ENCODE peak calls at places on chromosomes 2 and 18, in six cellular contexts. V is WTC11, Y is K562, T is HepG2, P is GM12878, O is H1. Q is an unnamed sample.

GRCh38 chr2:125405816-125406215 is 1250.1 kb upstream of the GYPC start:
- DNase-seq in Y (no peak), V (no peak), P (no peak), O (no peak), T (peak), Q (peak)

GRCh38 chr2:218261424-218262273 is 834 bp downstream of the GPBAR1 start:
- DNase-seq in P (no peak), V (no peak), T (no peak), O (no peak), Y (no peak), Q (peak)

GRCh38 chr2:191178806-191179514 is 28.2 kb upstream of the STAT4 start:
- DNase-seq in Y (no peak), P (no peak), O (no peak), T (no peak), V (no peak), Q (no peak)

GRCh38 chr18:68757121-68757520 is 40.8 kb upstream of the CCDC102B start:
- DNase-seq in T (no peak), P (no peak), Y (no peak), V (no peak), O (no peak), Q (no peak)

GRCh38 chr2:160667811-160668210 is 174.2 kb upstream of the RBMS1 start:
- DNase-seq in O (no peak), T (no peak), P (no peak), Y (no peak), V (no peak), Q (no peak)

GRCh38 chr2:46915281-46915810 is at the start of gene MCFD2:
- DNase-seq in O (no peak), P (no peak), V (no peak), Y (peak), T (no peak), Q (no peak)

GRCh38 chr2:160286541-160286940 is 86.5 kb upstream of the ITGB6 start:
- DNase-seq in Y (no peak), T (no peak), O (no peak), P (no peak), V (no peak), Q (no peak)

GRCh38 chr2:43225093-43225787 is 1.2 kb downstream of the ZFP36L2 start:
- DNase-seq in P (no peak), T (no peak), Y (peak), V (peak), O (no peak), Q (peak)

GRCh38 chr2:128386066-128386465 is 67.4 kb upstream of the HS6ST1 start:
- DNase-seq in Y (no peak), P (no peak), O (no peak), T (no peak), V (no peak), Q (no peak)

GRCh38 chr2:203786912-203787311 is 80.5 kb downstream of the CD28 start:
- DNase-seq in O (no peak), V (no peak), T (peak), P (no peak), Y (no peak), Q (no peak)

GRCh38 chr18:12290086-12290485 is 18.0 kb upstream of the TUBB6 start:
- DNase-seq in O (no peak), T (no peak), Y (no peak), P (no peak), V (no peak), Q (no peak)

GRCh38 chr2:73930386-73930785 is 3.7 kb downstream of the DGUOK start:
- DNase-seq in O (no peak), T (no peak), V (no peak), Y (no peak), P (no peak), Q (no peak)

GRCh38 chr2:72166281-72166680 is 18.6 kb upstream of the CYP26B1 start:
- DNase-seq in O (no peak), T (no peak), Y (no peak), V (no peak), P (no peak), Q (no peak)

GRCh38 chr2:37679072-37679695 is 7.7 kb upstream of the CDC42EP3 start:
- DNase-seq in Y (no peak), O (no peak), T (no peak), P (no peak), V (no peak), Q (no peak)

GRCh38 chr2:86039178-86039962 is 66.3 kb downstream of the POLR1A start:
- DNase-seq in O (no peak), V (no peak), Y (no peak), P (no peak), T (no peak), Q (no peak)

GRCh38 chr18:59916746-59917145 is 16.9 kb downstream of the PMAIP1 start:
- DNase-seq in V (no peak), O (no peak), Y (no peak), P (no peak), T (no peak), Q (no peak)
- TF ChIP-seq CREB1 in V (no peak), O (no peak), Y (no peak), P (no peak), T (no peak), Q (no peak)

GRCh38 chr2:234427081-234428058 is 69.5 kb downstream of the ARL4C start:
- DNase-seq in Y (no peak), P (no peak), V (peak), T (no peak), O (peak), Q (peak)
- TF ChIP-seq CREB1 in Y (no peak), P (no peak), V (no peak), T (no peak), O (peak), Q (peak)

GRCh38 chr2:131006561-131006960 is 86.7 kb downstream of the FAM168B start:
- DNase-seq in V (no peak), Y (no peak), P (no peak), O (no peak), T (no peak), Q (no peak)
- TF ChIP-seq CREB1 in V (no peak), Y (no peak), P (no peak), O (no peak), T (no peak), Q (no peak)

GRCh38 chr2:240437861-240438809 is 2.7 kb downstream of the GPC1 start:
- DNase-seq in O (no peak), T (peak), Y (peak), V (peak), P (no peak), Q (peak)

GRCh38 chr2:240435955-240436625 is 627 bp downstream of the GPC1 start:
- DNase-seq in T (no peak), P (no peak), O (no peak), Y (peak), V (no peak), Q (no peak)

GRCh38 chr2:240437181-240437860 is 1.9 kb downstream of the GPC1 start:
- DNase-seq in Y (no peak), O (no peak), V (no peak), P (no peak), T (no peak), Q (no peak)

GRCh38 chr2:240435457-240435954 is at the start of gene GPC1:
- DNase-seq in T (peak), P (no peak), V (peak), Y (peak), O (no peak), Q (peak)

GRCh38 chr2:240436626-240437180 is 1.2 kb downstream of the GPC1 start:
- DNase-seq in Y (no peak), O (no peak), V (no peak), P (no peak), T (no peak), Q (peak)
- TF ChIP-seq CREB1 in Y (no peak), O (no peak), V (peak), P (no peak), T (no peak), Q (peak)

DNA sequence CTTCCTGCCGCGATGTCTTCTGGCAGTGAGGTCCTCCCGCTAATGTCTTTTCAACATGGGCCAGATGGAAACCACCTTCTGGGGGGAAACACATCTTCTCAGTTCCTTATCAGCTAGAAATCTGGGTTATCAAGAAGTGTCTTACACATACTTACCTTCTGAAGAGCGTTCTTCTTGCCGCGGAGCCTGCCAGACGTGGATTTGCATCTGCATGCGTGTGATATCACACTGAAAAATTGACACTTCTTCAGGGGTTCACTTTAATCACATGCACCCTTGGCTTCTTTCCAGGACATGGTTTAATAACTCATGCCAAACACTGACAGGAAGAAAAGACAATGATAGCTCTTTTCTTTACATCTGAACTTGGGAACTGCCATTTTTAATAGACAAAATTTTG is 163.4 kb upstream of the SOX11 start:
- DNase-seq in V (no peak), P (no peak), O (no peak), T (no peak), Y (no peak), Q (no peak)
- TF ChIP-seq CREB1 in V (no peak), P (no peak), O (no peak), T (no peak), Y (no peak), Q (no peak)

DNA sequence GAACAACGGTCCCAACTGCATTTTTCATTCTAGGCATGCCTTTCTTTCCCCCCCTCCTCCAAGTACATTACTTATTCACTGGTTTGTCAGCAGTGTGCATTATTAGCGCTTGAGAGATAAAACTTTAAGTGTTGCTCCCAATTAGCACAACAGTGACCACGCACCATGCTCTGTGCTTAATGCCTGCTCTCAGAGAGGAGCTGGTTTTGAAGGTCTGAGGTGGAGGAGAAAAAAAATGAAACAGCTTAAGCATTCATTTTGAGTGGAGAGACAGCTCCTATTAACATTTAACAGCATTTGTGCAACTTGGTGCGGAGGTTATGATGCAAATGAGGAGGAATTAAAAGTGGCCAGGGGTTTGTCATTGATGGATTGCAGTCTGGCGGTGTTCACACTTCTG is 141.9 kb downstream of the FIGN start:
- DNase-seq in V (no peak), P (no peak), O (no peak), Y (no peak), T (no peak), Q (no peak)
- TF ChIP-seq CREB1 in V (no peak), P (no peak), O (no peak), Y (no peak), T (no peak), Q (no peak)

DNA sequence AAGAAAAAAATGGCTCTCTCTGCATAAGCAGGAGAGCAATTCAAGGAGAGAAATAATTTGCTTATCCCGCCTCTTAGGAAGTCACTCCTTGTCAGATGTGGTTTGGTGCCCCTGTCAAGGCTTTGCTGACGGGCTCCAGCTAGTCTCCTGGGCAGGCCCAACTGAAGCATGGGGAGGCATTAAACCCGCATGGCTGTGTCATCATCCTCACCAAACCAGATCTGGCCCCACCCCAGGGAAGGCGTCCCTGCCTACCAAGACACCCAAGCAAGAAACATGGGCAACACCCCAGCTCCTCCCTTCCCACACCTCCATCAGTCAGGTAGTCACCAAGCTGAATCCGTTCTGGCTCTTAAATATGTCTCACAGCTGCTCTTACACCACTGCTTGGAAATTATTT is 108.0 kb downstream of the SGPP2 start:
- DNase-seq in V (no peak), T (no peak), O (no peak), Y (no peak), P (no peak), Q (no peak)
- TF ChIP-seq CREB1 in V (no peak), T (no peak), O (no peak), Y (no peak), P (no peak), Q (no peak)